ENCODE peak calls at places on chromosomes 7 and 10, in ten cellular contexts. W is left ventricle myocardium inferior, D is prostate gland, A is DND-41, M is glutamatergic neuron, E is progenitor cell of endocrine pancreas, X is AG04449, R is stomach, T is H9, C is fibroblast of lung. J is an unnamed sample.

GRCh38 chr7:140222797-140223196 is 46.0 kb upstream of the KDM7A start:
- DNase-seq in W (no peak), D (no peak), A (no peak), M (no peak), E (no peak), X (no peak), R (no peak), T (no peak), C (no peak), J (no peak)

GRCh38 chr10:122264442-122264841 is 6.7 kb upstream of the BTBD16 start:
- DNase-seq in W (no peak), D (no peak), A (no peak), M (no peak), E (no peak), X (no peak), R (no peak), T (no peak), C (peak; percentile 33), J (no peak)

GRCh38 chr10:6543431-6544005 is 36.6 kb downstream of the PRKCQ start:
- DNase-seq in W (no peak), D (no peak), A (peak; percentile 67), M (no peak), E (no peak), X (no peak), R (no peak), T (no peak), C (no peak), J (no peak)

GRCh38 chr10:1057106-1057657 is 997 bp downstream of the WDR37 start:
- DNase-seq in W (peak; percentile 22), D (no peak), A (peak; percentile 30), M (no peak), E (no peak), X (no peak), R (no peak), T (no peak), C (no peak), J (no peak)

GRCh38 chr10:65470986-65471385 is 1454.8 kb upstream of the LRRTM3 start:
- DNase-seq in W (no peak), D (no peak), A (no peak), M (no peak), E (no peak), X (no peak), R (no peak), T (no peak), C (no peak), J (no peak)

GRCh38 chr10:17989908-17990767 is 38.4 kb downstream of the SLC39A12 start:
- DNase-seq in W (no peak), D (no peak), A (no peak), M (no peak), E (no peak), X (no peak), R (no peak), T (no peak), C (peak; percentile 87), J (no peak)

GRCh38 chr7:1360521-1360971 is 98.7 kb downstream of the MICALL2 start:
- DNase-seq in W (no peak), D (no peak), A (no peak), M (no peak), E (no peak), X (no peak), R (no peak), T (no peak), C (no peak), J (no peak)

GRCh38 chr10:112915590-112916572 is 34.2 kb upstream of the TCF7L2 start:
- DNase-seq in W (no peak), D (no peak), A (no peak), M (no peak), E (no peak), X (no peak), R (peak; percentile 68), T (no peak), C (peak; percentile 54), J (no peak)

GRCh38 chr7:13540429-13540828 is 449.0 kb downstream of the ETV1 start:
- DNase-seq in W (no peak), D (no peak), A (no peak), M (no peak), E (no peak), X (no peak), R (no peak), T (no peak), C (peak; percentile 82), J (no peak)

GRCh38 chr10:3173173-3173878 is 744 bp upstream of the PITRM1 start:
- DNase-seq in W (peak; percentile 70), D (no peak), A (no peak), M (no peak), E (no peak), X (no peak), R (peak; percentile 94), T (peak; percentile 100), C (no peak), J (no peak)

GRCh38 chr10:129764011-129764900 is 199.8 kb downstream of the EBF3 start:
- DNase-seq in W (no peak), D (no peak), A (no peak), M (no peak), E (peak; percentile 7), X (no peak), R (peak; percentile 9), T (peak; percentile 12), C (no peak), J (peak; percentile 8)
- TF ChIP-seq CTCF in W (no peak), D (no peak), A (no peak), M (no peak), E (no peak), X (no peak), R (no peak), T (no peak), C (no peak), J (no peak)

GRCh38 chr7:28163955-28164354 is 16.6 kb downstream of the JAZF1 start:
- DNase-seq in W (no peak), D (no peak), A (no peak), M (peak; percentile 40), E (no peak), X (peak; percentile 82), R (no peak), T (no peak), C (peak; percentile 76), J (no peak)
- TF ChIP-seq CTCF in W (no peak), D (no peak), A (no peak), M (no peak), E (no peak), X (no peak), R (no peak), T (no peak), C (no peak), J (no peak)

DNA sequence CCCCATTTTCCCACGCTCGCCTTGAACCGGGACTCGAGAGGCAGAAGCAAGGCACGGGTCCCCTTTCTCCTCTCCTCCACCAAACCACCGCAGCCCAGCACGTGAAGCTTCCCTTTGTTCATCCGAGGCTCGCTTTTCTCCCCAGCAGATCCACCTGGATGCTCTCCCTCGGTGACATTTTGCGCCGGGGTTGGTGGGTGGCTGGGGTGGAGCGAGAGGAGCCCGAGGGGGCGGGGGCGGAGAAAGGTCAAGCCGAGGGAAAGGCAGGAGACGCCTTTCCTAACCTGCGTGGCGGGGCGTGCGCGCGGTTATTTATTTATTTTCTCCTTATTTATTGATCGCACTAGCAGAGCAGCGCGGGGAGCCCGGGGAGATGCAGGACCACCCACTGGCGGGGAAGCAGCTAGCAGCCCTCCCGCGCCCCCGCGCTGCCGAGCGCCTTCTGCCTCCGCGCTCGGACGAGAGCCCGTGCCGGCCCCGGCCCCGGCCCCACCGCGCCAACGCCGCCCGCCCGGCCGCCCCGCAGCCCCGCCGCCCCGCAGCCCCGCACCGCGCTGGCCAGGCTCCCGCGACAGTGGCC is at the start of gene KCND2:
- DNase-seq in W (peak; percentile 13), D (no peak), A (no peak), M (peak; percentile 55), E (peak; percentile 43), X (no peak), R (no peak), T (peak; percentile 58), C (no peak), J (no peak)
- TF ChIP-seq CTCF in W (no peak), D (no peak), A (no peak), M (no peak), E (no peak), X (no peak), R (no peak), T (no peak), C (no peak), J (no peak)

GRCh38 chr7:134616611-134617010 is 30.0 kb upstream of the BPGM start:
- DNase-seq in W (no peak), D (no peak), A (no peak), M (no peak), E (no peak), X (no peak), R (no peak), T (no peak), C (no peak), J (no peak)

GRCh38 chr7:134618756-134619530 is 27.7 kb upstream of the BPGM start:
- DNase-seq in W (no peak), D (no peak), A (no peak), M (no peak), E (no peak), X (no peak), R (no peak), T (no peak), C (peak; percentile 71), J (no peak)

GRCh38 chr7:134611611-134612151 is 35.0 kb upstream of the BPGM start:
- DNase-seq in W (no peak), D (no peak), A (no peak), M (no peak), E (no peak), X (no peak), R (no peak), T (no peak), C (no peak), J (no peak)

GRCh38 chr7:134612197-134612596 is 34.5 kb upstream of the BPGM start:
- DNase-seq in W (no peak), D (no peak), A (no peak), M (no peak), E (no peak), X (no peak), R (no peak), T (no peak), C (no peak), J (no peak)

DNA sequence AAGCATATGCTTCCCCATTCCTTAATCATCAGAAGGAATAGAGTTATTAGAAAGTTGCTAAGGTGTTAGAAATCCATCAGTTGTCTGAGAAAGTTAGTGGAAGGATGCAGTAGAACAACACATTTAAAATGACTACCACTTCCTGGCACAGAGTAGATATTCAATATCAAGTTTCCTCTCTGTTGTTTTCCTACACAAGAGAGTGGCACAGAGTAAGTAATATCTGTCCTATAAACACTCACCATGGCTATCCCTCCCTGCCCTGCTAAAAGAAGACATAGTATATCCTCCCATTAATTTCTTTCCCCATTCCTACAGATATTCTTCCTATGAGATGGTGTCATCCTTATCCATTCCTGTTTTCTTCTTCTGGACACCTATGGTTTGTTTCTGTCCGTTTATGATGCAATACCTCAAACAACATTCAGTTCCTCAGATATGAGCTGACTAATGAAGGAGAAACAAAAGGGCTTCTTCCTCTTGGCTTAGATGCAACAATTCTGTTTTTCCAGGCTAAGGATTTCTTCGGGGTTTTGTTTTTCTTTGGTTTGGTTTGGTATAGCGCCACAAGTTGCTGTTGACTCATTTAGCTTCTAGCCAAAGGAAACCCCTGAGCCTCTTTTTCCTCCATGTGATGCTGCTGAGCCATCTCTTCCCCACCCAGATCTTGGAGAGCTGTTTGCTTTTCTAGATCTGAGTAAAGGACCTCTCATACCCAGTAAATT is 32.9 kb upstream of the BPGM start:
- DNase-seq in W (no peak), D (no peak), A (no peak), M (no peak), E (no peak), X (peak; percentile 94), R (no peak), T (no peak), C (peak; percentile 99), J (no peak)
- TF ChIP-seq CTCF in W (no peak), D (no peak), A (no peak), M (no peak), E (no peak), X (no peak), R (no peak), T (no peak), C (no peak), J (no peak)